ENCODE peak calls at places on chromosomes 13 and 19, in nine cellular contexts. U, P, O, D, S, C, L, Y and N are unnamed samples.

GRCh38 chr13:57629391-57629804 is 2.1 kb upstream of the PCDH17 start:
- DNase-seq in U (no peak), P (peak), O (no peak), D (no peak), S (no peak), C (no peak), L (peak), Y (no peak), N (peak)

GRCh38 chr13:50033696-50034095 is 18.5 kb downstream of the KCNRG start:
- DNase-seq in U (no peak), P (no peak), O (no peak), D (peak), S (no peak), C (no peak), L (no peak), Y (no peak), N (no peak)

GRCh38 chr13:26568132-26568815 is 10.8 kb downstream of the WASF3 start:
- DNase-seq in U (no peak), P (no peak), O (no peak), D (no peak), S (no peak), C (no peak), L (no peak), Y (no peak), N (no peak)

GRCh38 chr19:10251792-10252694 is at the start of gene MRPL4:
- DNase-seq in U (peak), P (peak), O (peak), D (peak), S (peak), C (peak), L (peak), Y (peak), N (peak)

GRCh38 chr13:113906566-113906965 is 42.7 kb upstream of the GAS6 start:
- DNase-seq in U (no peak), P (no peak), O (no peak), D (no peak), S (no peak), C (no peak), L (no peak), Y (no peak), N (peak)

GRCh38 chr19:18340990-18341868 is 831 bp downstream of the PGPEP1 start:
- DNase-seq in U (no peak), P (no peak), O (no peak), D (no peak), S (peak), C (peak), L (peak), Y (no peak), N (peak)

GRCh38 chr13:79491715-79492114 is 10.8 kb downstream of the NDFIP2 start:
- DNase-seq in U (no peak), P (no peak), O (no peak), D (no peak), S (no peak), C (no peak), L (no peak), Y (no peak), N (no peak)

GRCh38 chr19:746956-747355 is 4.0 kb upstream of the MISP start:
- DNase-seq in U (no peak), P (no peak), O (no peak), D (no peak), S (no peak), C (no peak), L (no peak), Y (no peak), N (no peak)

GRCh38 chr13:112213467-112214245 is 146.7 kb downstream of the SOX1 start:
- DNase-seq in U (no peak), P (no peak), O (no peak), D (no peak), S (no peak), C (no peak), L (no peak), Y (no peak), N (no peak)

GRCh38 chr13:59266478-59267063 is 897.2 kb downstream of the DIAPH3 start:
- DNase-seq in U (no peak), P (no peak), O (no peak), D (no peak), S (no peak), C (no peak), L (no peak), Y (no peak), N (no peak)

GRCh38 chr19:33840783-33841182 is 44.1 kb downstream of the KCTD15 start:
- DNase-seq in U (no peak), P (no peak), O (no peak), D (no peak), S (no peak), C (no peak), L (no peak), Y (no peak), N (no peak)

GRCh38 chr13:80962855-80963254 is 621.9 kb upstream of the SPRY2 start:
- DNase-seq in U (no peak), P (no peak), O (peak), D (no peak), S (no peak), C (no peak), L (no peak), Y (no peak), N (no peak)

GRCh38 chr13:23433171-23434153 is at the start of gene SACS:
- DNase-seq in U (no peak), P (peak), O (peak), D (peak), S (no peak), C (no peak), L (no peak), Y (peak), N (no peak)

GRCh38 chr19:16039545-16039944 is 36.8 kb upstream of the TPM4 start:
- DNase-seq in U (no peak), P (no peak), O (no peak), D (no peak), S (no peak), C (no peak), L (no peak), Y (no peak), N (no peak)

GRCh38 chr19:53554804-53555203 is 16.9 kb downstream of the ZNF331 start:
- DNase-seq in U (no peak), P (no peak), O (no peak), D (no peak), S (no peak), C (no peak), L (no peak), Y (no peak), N (no peak)

GRCh38 chr13:109874921-109875454 is 88.6 kb upstream of the IRS2 start:
- DNase-seq in U (no peak), P (no peak), O (no peak), D (peak), S (no peak), C (no peak), L (no peak), Y (no peak), N (no peak)

GRCh38 chr13:99266827-99267226 is 8.6 kb upstream of the GPR18 start:
- DNase-seq in U (no peak), P (no peak), O (no peak), D (no peak), S (no peak), C (no peak), L (no peak), Y (no peak), N (no peak)

GRCh38 chr19:56109216-56109615 is 11.9 kb downstream of the ZNF787 start:
- DNase-seq in U (no peak), P (no peak), O (no peak), D (no peak), S (no peak), C (no peak), L (no peak), Y (no peak), N (no peak)

GRCh38 chr19:19866599-19867248 is 1.0 kb downstream of the ZNF253 start:
- DNase-seq in U (no peak), P (no peak), O (no peak), D (no peak), S (peak), C (peak), L (no peak), Y (peak), N (peak)

GRCh38 chr19:51327066-51327985 is 14.6 kb downstream of the VSIG10L start:
- DNase-seq in U (no peak), P (no peak), O (peak), D (peak), S (peak), C (peak), L (no peak), Y (peak), N (peak)

GRCh38 chr19:12783849-12784393 is 7.4 kb upstream of the JUNB start:
- DNase-seq in U (no peak), P (no peak), O (no peak), D (no peak), S (no peak), C (no peak), L (no peak), Y (no peak), N (peak)

GRCh38 chr13:27789495-27790303 is 2.6 kb upstream of the GSX1 start:
- DNase-seq in U (no peak), P (no peak), O (no peak), D (no peak), S (no peak), C (no peak), L (no peak), Y (no peak), N (no peak)

GRCh38 chr19:1019980-1020867 is 699 bp downstream of the TMEM259 start:
- DNase-seq in U (no peak), P (no peak), O (no peak), D (no peak), S (no peak), C (no peak), L (no peak), Y (no peak), N (peak)

GRCh38 chr19:6707011-6707657 is 13.3 kb downstream of the C3 start:
- DNase-seq in U (no peak), P (no peak), O (no peak), D (no peak), S (no peak), C (no peak), L (no peak), Y (no peak), N (peak)

GRCh38 chr19:9848761-9849160 is 13.6 kb downstream of the PIN1 start:
- DNase-seq in U (no peak), P (no peak), O (no peak), D (no peak), S (no peak), C (no peak), L (no peak), Y (no peak), N (no peak)